ENCODE peak calls at places on chromosomes 1 and 21, in four cellular contexts. X is PC-3, V is colonic mucosa, S is body of pancreas. Q is an unnamed sample. For H3K4me1, the result is how much of the 10 kb centered on the place peaks cover.

GRCh38 chr1:151825811-151826660 is 5.6 kb downstream of the RORC start:
- DNase-seq in S (no peak), X (no peak), V (peak), Q (no peak)

GRCh38 chr1:94927405-94928175 is 680 bp upstream of the CNN3 start:
- DNase-seq in V (peak), X (no peak), S (peak), Q (peak)

GRCh38 chr1:80566867-80567266 is 1233.9 kb upstream of the ADGRL2 start:
- DNase-seq in S (no peak), V (no peak), X (no peak), Q (no peak)

GRCh38 chr1:202088216-202088615 is 34.5 kb upstream of the GPR37L1 start:
- DNase-seq in S (no peak), V (no peak), X (no peak), Q (no peak)

GRCh38 chr1:227952374-227953021 is 4.8 kb upstream of the WNT9A start:
- DNase-seq in S (no peak), X (no peak), V (peak), Q (no peak)

GRCh38 chr1:17286646-17287045 is 21.4 kb upstream of the PADI4 start:
- DNase-seq in X (no peak), V (no peak), S (no peak), Q (no peak)

GRCh38 chr1:33256701-33257387 is 552 bp downstream of the ZNF362 start:
- DNase-seq in S (peak), V (peak), X (peak), Q (peak)

GRCh38 chr1:62175568-62176179 is 19.0 kb upstream of the L1TD1 start:
- DNase-seq in V (peak), X (peak), S (peak), Q (peak)

GRCh38 chr21:27421654-27422053 is 454.8 kb upstream of the ADAMTS5 start:
- DNase-seq in V (no peak), S (no peak), X (no peak), Q (no peak)

GRCh38 chr1:220682901-220683576 is 7.1 kb upstream of the C1orf115 start:
- DNase-seq in X (no peak), S (no peak), V (no peak), Q (no peak)

GRCh38 chr1:164602142-164602429 is 43.1 kb downstream of the PBX1 start:
- DNase-seq in V (peak), X (peak), S (peak), Q (no peak)

GRCh38 chr1:183580281-183580682 is 10.0 kb downstream of the NCF2 start:
- DNase-seq in S (no peak), V (no peak), X (peak), Q (peak)

GRCh38 chr1:87754036-87754603 is 425.4 kb downstream of the LMO4 start:
- DNase-seq in X (peak), V (no peak), S (no peak), Q (no peak)

GRCh38 chr1:21814241-21814918 is 2.3 kb downstream of the LDLRAD2 start:
- DNase-seq in V (no peak), S (no peak), X (no peak), Q (no peak)

GRCh38 chr1:94698759-94699502 is 121.2 kb upstream of the SLC44A3 start:
- DNase-seq in V (no peak), S (no peak), X (peak), Q (no peak)

GRCh38 chr1:29789221-29789909 is 553.0 kb downstream of the PTPRU start:
- DNase-seq in X (peak), V (peak), S (no peak), Q (no peak)

GRCh38 chr1:99004270-99005141 is at the start of gene PLPPR5:
- DNase-seq in V (no peak), X (no peak), S (peak), Q (peak)

GRCh38 chr1:241456743-241457142 is 62.8 kb downstream of the FH start:
- DNase-seq in S (no peak), X (no peak), V (no peak), Q (no peak)

GRCh38 chr1:47643506-47644215 is 205.8 kb downstream of the FOXD2 start:
- DNase-seq in V (no peak), X (no peak), S (no peak), Q (no peak)

GRCh38 chr1:186178426-186179043 is 196.5 kb downstream of the TPR start:
- DNase-seq in S (no peak), X (peak), V (no peak), Q (no peak)

GRCh38 chr21:45850181-45850580 is 131.4 kb upstream of the COL6A1 start:
- DNase-seq in X (no peak), S (no peak), V (no peak), Q (no peak)

GRCh38 chr21:21163904-21164303 is 165.7 kb downstream of the NCAM2 start:
- DNase-seq in S (peak), V (peak), X (peak), Q (peak)

GRCh38 chr1:966603-967295 is 467 bp downstream of the PLEKHN1 start:
- DNase-seq in V (peak), S (peak), X (peak), Q (peak)

GRCh38 chr1:228782662-228783414 is 47.6 kb downstream of the RHOU start:
- DNase-seq in V (peak), S (peak), X (peak), Q (no peak)

GRCh38 chr1:46448109-46448911 is 41.3 kb upstream of the DMBX1 start:
- DNase-seq in S (no peak), X (no peak), V (no peak), Q (no peak)

GRCh38 chr1:41741244-41741643 is 177.5 kb downstream of the HIVEP3 start:
- DNase-seq in S (no peak), X (peak), V (no peak), Q (no peak)

GRCh38 chr1:114130846-114131525 is 22.7 kb downstream of the SYT6 start:
- DNase-seq in V (no peak), S (no peak), X (no peak), Q (peak)

GRCh38 chr1:239840327-239840726 is 251.4 kb upstream of the FMN2 start:
- DNase-seq in S (no peak), V (no peak), X (no peak), Q (no peak)

GRCh38 chr1:205664399-205665108 is 15.8 kb downstream of the SLC45A3 start:
- DNase-seq in V (peak), X (peak), S (no peak), Q (no peak)

GRCh38 chr1:36341626-36342320 is 18.3 kb upstream of the EVA1B start:
- DNase-seq in V (no peak), S (no peak), X (no peak), Q (no peak)

GRCh38 chr1:235624751-235625192 is 24.8 kb downstream of the GNG4 start:
- DNase-seq in S (no peak), X (no peak), V (no peak), Q (no peak)

GRCh38 chr1:156155760-156156495 is 2.5 kb downstream of the SEMA4A start:
- DNase-seq in S (no peak), X (no peak), V (no peak), Q (no peak)

GRCh38 chr1:118145736-118146135 is 39.3 kb downstream of the SPAG17 start:
- DNase-seq in V (no peak), S (no peak), X (no peak), Q (peak)

GRCh38 chr1:226135059-226135651 is 51.4 kb downstream of the ACBD3 start:
- DNase-seq in V (peak), X (no peak), S (peak), Q (no peak)
- H3K4me1 ChIP-seq in V (under half), X (under half), S (under half), Q (under half)

GRCh38 chr1:209672705-209673630 is 2.2 kb upstream of the G0S2 start:
- DNase-seq in S (no peak), V (no peak), X (peak), Q (no peak)
- TF ChIP-seq CTCF in S (no peak), V (no peak), X (no peak), Q (no peak)

DNA sequence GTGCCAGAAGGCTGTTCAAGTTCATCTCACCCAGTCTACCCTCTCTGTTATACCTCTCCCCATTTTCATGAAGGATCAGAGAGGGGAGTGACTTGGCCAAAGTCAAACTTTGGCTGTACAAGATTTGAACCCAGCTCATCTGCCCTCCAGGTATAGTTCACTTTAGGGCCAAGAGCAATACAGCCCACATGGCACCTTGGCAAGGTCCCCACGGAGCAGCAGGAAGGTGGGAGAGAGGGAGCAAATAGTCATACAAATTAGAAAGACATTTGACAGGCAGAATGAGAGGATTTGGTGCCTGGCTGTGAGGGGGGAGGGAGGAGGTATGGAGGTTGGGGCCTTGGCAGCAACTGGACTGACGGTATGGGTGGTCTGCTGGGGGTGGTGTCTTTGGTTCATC is 1.0 kb downstream of the HPCAL4 start:
- DNase-seq in S (no peak), X (no peak), V (no peak), Q (no peak)
- H3K4me1 ChIP-seq in S (under half), X (under half), V (under half), Q (under half)

DNA sequence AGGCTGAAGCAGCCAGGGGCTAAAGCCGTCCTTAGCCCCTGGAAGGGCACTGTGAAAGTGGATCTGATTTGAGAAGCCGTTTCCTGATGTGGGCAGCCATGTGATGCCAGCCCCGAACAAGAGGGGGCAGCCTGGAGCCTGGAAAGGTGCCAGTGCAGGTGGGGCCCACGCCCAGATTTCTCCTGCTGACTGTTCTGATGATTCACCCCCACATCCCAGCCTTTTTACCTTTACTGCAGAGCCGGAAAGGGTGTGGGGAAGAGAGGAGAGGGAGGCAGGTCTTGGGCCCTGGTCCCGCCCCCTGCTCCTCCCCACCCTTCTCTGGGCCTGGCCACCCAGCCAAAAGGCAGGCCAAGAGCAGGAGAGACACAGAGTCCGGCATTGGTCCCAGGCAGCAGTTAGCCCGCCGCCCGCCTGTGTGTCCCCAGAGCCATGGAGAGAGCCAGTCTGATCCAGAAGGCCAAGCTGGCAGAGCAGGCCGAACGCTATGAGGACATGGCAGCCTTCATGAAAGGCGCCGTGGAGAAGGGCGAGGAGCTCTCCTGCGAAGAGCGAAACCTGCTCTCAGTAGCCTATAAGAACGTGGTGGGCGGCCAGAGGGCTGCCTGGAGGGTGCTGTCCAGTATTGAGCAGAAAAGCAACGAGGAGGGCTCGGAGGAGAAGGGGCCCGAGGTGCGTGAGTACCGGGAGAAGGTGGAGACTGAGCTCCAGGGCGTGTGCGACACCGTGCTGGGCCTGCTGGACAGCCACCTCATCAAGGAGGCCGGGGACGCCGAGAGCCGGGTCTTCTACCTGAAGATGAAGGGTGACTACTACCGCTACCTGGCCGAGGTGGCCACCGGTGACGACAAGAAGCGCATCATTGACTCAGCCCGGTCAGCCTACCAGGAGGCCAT is at the start of gene SFN:
- DNase-seq in S (peak), X (peak), V (peak), Q (no peak)
- TF ChIP-seq CTCF in S (peak), X (peak), V (peak), Q (peak)

GRCh38 chr1:63845346-63845745 is 71.5 kb downstream of the ROR1 start:
- DNase-seq in X (no peak), V (no peak), S (no peak), Q (no peak)

GRCh38 chr1:63843884-63844283 is 70.1 kb downstream of the ROR1 start:
- DNase-seq in S (no peak), X (no peak), V (no peak), Q (no peak)

GRCh38 chr1:63843010-63843409 is 69.2 kb downstream of the ROR1 start:
- DNase-seq in S (no peak), V (no peak), X (no peak), Q (no peak)

GRCh38 chr1:63848764-63849548 is 75.1 kb downstream of the ROR1 start:
- DNase-seq in V (no peak), X (no peak), S (no peak), Q (no peak)

GRCh38 chr1:63847308-63847910 is 73.6 kb downstream of the ROR1 start:
- DNase-seq in S (no peak), V (no peak), X (peak), Q (no peak)
- H3K4me1 ChIP-seq in S (under half), V (under half), X (under half), Q (under half)

DNA sequence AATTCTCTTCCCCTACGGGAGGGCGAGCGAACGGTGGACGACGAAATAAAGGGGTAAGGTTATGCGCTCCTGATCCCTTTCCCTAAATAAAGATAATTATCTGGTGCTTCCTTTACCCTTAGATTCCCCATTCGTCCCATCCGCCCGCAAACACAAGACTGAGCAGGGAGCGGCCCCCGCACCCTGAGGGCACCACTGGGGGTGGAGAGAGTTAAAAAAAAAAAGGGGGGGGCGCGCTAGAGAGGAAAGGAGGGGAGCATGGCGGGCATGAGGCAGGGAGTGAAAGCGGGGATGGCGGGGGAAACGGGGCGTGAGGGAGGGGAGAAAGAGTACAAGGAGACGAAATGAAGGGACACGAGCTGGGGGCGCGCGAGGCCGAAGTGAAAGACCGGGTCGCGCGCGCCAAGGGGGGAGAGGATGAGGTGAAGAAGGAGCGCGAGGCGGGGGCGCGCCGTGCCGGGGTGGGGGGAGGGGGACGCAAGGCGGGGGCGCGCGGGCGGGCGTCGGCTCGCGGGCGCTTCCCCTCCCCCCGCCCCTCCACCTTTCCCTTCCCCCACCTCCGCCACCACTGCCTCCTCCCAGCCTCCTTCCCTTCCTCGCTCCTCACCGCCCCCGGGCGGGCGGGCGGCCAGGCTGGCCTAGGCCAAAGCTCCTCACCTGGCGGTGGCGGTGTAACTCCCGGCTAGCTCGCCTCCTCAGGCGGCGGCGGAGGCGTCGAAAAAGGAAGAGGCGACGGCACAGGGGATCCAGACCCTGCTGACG is 515 bp downstream of the GATAD2B start:
- DNase-seq in X (peak), V (peak), S (no peak), Q (peak)
- TF ChIP-seq CTCF in X (peak), V (no peak), S (peak), Q (peak)

GRCh38 chr1:169106921-169107672 is 607 bp downstream of the ATP1B1 start:
- DNase-seq in X (peak), V (peak), S (peak), Q (peak)
- H3K4me1 ChIP-seq in X (half or more), V (under half), S (half or more), Q (under half)

GRCh38 chr1:219310181-219310728 is 136.6 kb downstream of the LYPLAL1 start:
- DNase-seq in X (peak), V (no peak), S (no peak), Q (no peak)

GRCh38 chr1:219317762-219318353 is 144.2 kb downstream of the LYPLAL1 start:
- DNase-seq in S (no peak), V (no peak), X (peak), Q (peak)

GRCh38 chr1:219312967-219313366 is 139.3 kb downstream of the LYPLAL1 start:
- DNase-seq in V (no peak), S (no peak), X (peak), Q (no peak)

GRCh38 chr1:219316066-219316465 is 142.4 kb downstream of the LYPLAL1 start:
- DNase-seq in X (no peak), S (no peak), V (no peak), Q (no peak)

GRCh38 chr1:219313961-219314360 is 140.3 kb downstream of the LYPLAL1 start:
- DNase-seq in X (no peak), V (no peak), S (no peak), Q (no peak)
- TF ChIP-seq CTCF in X (no peak), V (no peak), S (no peak), Q (no peak)

GRCh38 chr1:206703647-206704046 is 18.9 kb downstream of the MAPKAPK2 start:
- DNase-seq in S (no peak), X (no peak), V (no peak), Q (no peak)
- H3K4me1 ChIP-seq in S (half or more), X (under half), V (under half), Q (under half)

GRCh38 chr1:52825868-52826267 is 16.7 kb upstream of the ZYG11A start:
- DNase-seq in V (no peak), X (peak), S (no peak), Q (peak)
- TF ChIP-seq CTCF in V (no peak), X (peak), S (no peak), Q (peak)